ENCODE peak calls at places on chromosomes 11 and 22, in four cellular contexts. A is stimulated activated CD8-positive, alpha-beta memory T cell treated with anti-CD3 and anti-CD28 coated beads, Interleukin-7, amount 100 ng/mL, for 1 hour; L is SK-N-SH; R is iris pigment epithelial cell. E is an unnamed sample.
A peak's percentile ranks its signal among the peaks of the same experiment; 100 is the strongest.

GRCh38 chr11:125569913-125570621 is 790 bp downstream of the EI24 start:
- DNase-seq in L (peak; percentile 10), A (no peak), R (peak; percentile 17), E (peak; percentile 23)

GRCh38 chr11:34749666-34750659 is 129.1 kb downstream of the EHF start:
- DNase-seq in A (no peak), L (no peak), R (peak; percentile 98), E (peak; percentile 96)

GRCh38 chr11:95093548-95093947 is 3.9 kb downstream of the ENDOD1 start:
- DNase-seq in A (no peak), L (no peak), R (no peak), E (no peak)

GRCh38 chr22:49555526-49555925 is 272.1 kb downstream of the BRD1 start:
- DNase-seq in A (no peak), R (no peak), L (no peak), E (no peak)

GRCh38 chr11:101862410-101863233 is 52.2 kb upstream of the CEP126 start:
- DNase-seq in L (peak; percentile 15), A (no peak), R (peak; percentile 88), E (peak; percentile 78)

GRCh38 chr11:20443596-20443995 is 56.1 kb downstream of the PRMT3 start:
- DNase-seq in R (peak; percentile 47), A (no peak), L (peak; percentile 17), E (peak; percentile 50)

GRCh38 chr22:39996732-39997131 is 2.0 kb downstream of the FAM83F start:
- DNase-seq in L (no peak), R (no peak), A (no peak), E (no peak)

GRCh38 chr22:46041642-46042041 is 64.7 kb upstream of the WNT7B start:
- DNase-seq in L (no peak), R (no peak), A (no peak), E (no peak)

GRCh38 chr11:67160872-67161783 is 42.1 kb downstream of the KDM2A start:
- DNase-seq in R (peak; percentile 65), L (no peak), A (no peak), E (peak; percentile 33)

GRCh38 chr22:33796494-33796893 is 123.8 kb downstream of the LARGE1 start:
- DNase-seq in R (no peak), L (no peak), A (no peak), E (no peak)

E was measured in cardiac fibroblast.